ENCODE peak calls at places on chromosomes 3 and 15, in five cellular contexts. One of them, this sample, is unnamed.
A peak's percentile ranks its signal among the peaks of the same experiment; 100 is the strongest.

GRCh38 chr3:172201136-172201989 is 162.0 kb downstream of the FNDC3B start:
- DNase-seq in stromal cell of bone marrow: peak; percentile 93
- DNase-seq in fibroblast of pulmonary artery: peak; percentile 94
- DNase-seq in MCF 10A: peak; percentile 70
- DNase-seq in effector CD4-positive, alpha-beta T cell: no peak
- DNase-seq in this sample: no peak

GRCh38 chr3:5019411-5020261 is 40.4 kb downstream of the BHLHE40 start:
- DNase-seq in stromal cell of bone marrow: no peak
- DNase-seq in fibroblast of pulmonary artery: no peak
- DNase-seq in MCF 10A: peak; percentile 34
- DNase-seq in effector CD4-positive, alpha-beta T cell: peak; percentile 74
- DNase-seq in this sample: peak; percentile 49

GRCh38 chr3:194019766-194020165 is 116.2 kb upstream of the HES1 start:
- DNase-seq in stromal cell of bone marrow: no peak
- DNase-seq in fibroblast of pulmonary artery: no peak
- DNase-seq in MCF 10A: no peak
- DNase-seq in effector CD4-positive, alpha-beta T cell: no peak
- DNase-seq in this sample: no peak

GRCh38 chr3:36193448-36193847 is 186.9 kb upstream of the STAC start:
- DNase-seq in stromal cell of bone marrow: no peak
- DNase-seq in fibroblast of pulmonary artery: peak; percentile 95
- DNase-seq in MCF 10A: peak; percentile 22
- DNase-seq in effector CD4-positive, alpha-beta T cell: no peak
- DNase-seq in this sample: no peak

GRCh38 chr3:111314146-111314873 is 227.7 kb upstream of the CD96 start:
- DNase-seq in stromal cell of bone marrow: no peak
- DNase-seq in fibroblast of pulmonary artery: peak; percentile 14
- DNase-seq in MCF 10A: no peak
- DNase-seq in effector CD4-positive, alpha-beta T cell: no peak
- DNase-seq in this sample: no peak

GRCh38 chr3:174439621-174440349 is 419.3 kb upstream of the NAALADL2 start:
- DNase-seq in stromal cell of bone marrow: peak; percentile 97
- DNase-seq in fibroblast of pulmonary artery: peak; percentile 96
- DNase-seq in MCF 10A: peak; percentile 91
- DNase-seq in effector CD4-positive, alpha-beta T cell: no peak
- DNase-seq in this sample: no peak

GRCh38 chr3:105539897-105540296 is 173.2 kb downstream of the ALCAM start:
- DNase-seq in stromal cell of bone marrow: no peak
- DNase-seq in fibroblast of pulmonary artery: no peak
- DNase-seq in MCF 10A: no peak
- DNase-seq in effector CD4-positive, alpha-beta T cell: no peak
- DNase-seq in this sample: no peak

GRCh38 chr15:60272623-60273022 is 125.2 kb downstream of the ANXA2 start:
- DNase-seq in stromal cell of bone marrow: no peak
- DNase-seq in fibroblast of pulmonary artery: no peak
- DNase-seq in MCF 10A: no peak
- DNase-seq in effector CD4-positive, alpha-beta T cell: no peak
- DNase-seq in this sample: no peak

GRCh38 chr3:188578579-188579363 is 424.8 kb downstream of the LPP start:
- DNase-seq in stromal cell of bone marrow: peak; percentile 87
- DNase-seq in fibroblast of pulmonary artery: peak; percentile 95
- DNase-seq in MCF 10A: peak; percentile 73
- DNase-seq in effector CD4-positive, alpha-beta T cell: no peak
- DNase-seq in this sample: no peak

GRCh38 chr3:16697437-16698258 is 92.4 kb upstream of the DAZL start:
- DNase-seq in stromal cell of bone marrow: peak; percentile 11
- DNase-seq in fibroblast of pulmonary artery: peak; percentile 87
- DNase-seq in MCF 10A: peak; percentile 42
- DNase-seq in effector CD4-positive, alpha-beta T cell: no peak
- DNase-seq in this sample: no peak

GRCh38 chr3:169914321-169914720 is 2.9 kb downstream of the SAMD7 start:
- DNase-seq in stromal cell of bone marrow: peak; percentile 17
- DNase-seq in fibroblast of pulmonary artery: peak; percentile 52
- DNase-seq in MCF 10A: peak; percentile 42
- DNase-seq in effector CD4-positive, alpha-beta T cell: no peak
- DNase-seq in this sample: no peak

GRCh38 chr3:57980416-57980815 is 27.8 kb upstream of the FLNB start:
- DNase-seq in stromal cell of bone marrow: no peak
- DNase-seq in fibroblast of pulmonary artery: no peak
- DNase-seq in MCF 10A: no peak
- DNase-seq in effector CD4-positive, alpha-beta T cell: no peak
- DNase-seq in this sample: no peak

GRCh38 chr15:90948506-90948905 is 6.2 kb upstream of the RCCD1 start:
- DNase-seq in stromal cell of bone marrow: no peak
- DNase-seq in fibroblast of pulmonary artery: no peak
- DNase-seq in MCF 10A: no peak
- DNase-seq in effector CD4-positive, alpha-beta T cell: no peak
- DNase-seq in this sample: no peak

GRCh38 chr3:54433846-54434245 is 311.5 kb downstream of the CACNA2D3 start:
- DNase-seq in stromal cell of bone marrow: no peak
- DNase-seq in fibroblast of pulmonary artery: no peak
- DNase-seq in MCF 10A: peak; percentile 34
- DNase-seq in effector CD4-positive, alpha-beta T cell: no peak
- DNase-seq in this sample: no peak

GRCh38 chr3:73804204-73804603 is 179.5 kb upstream of the PDZRN3 start:
- DNase-seq in stromal cell of bone marrow: no peak
- DNase-seq in fibroblast of pulmonary artery: no peak
- DNase-seq in MCF 10A: no peak
- DNase-seq in effector CD4-positive, alpha-beta T cell: no peak
- DNase-seq in this sample: no peak

GRCh38 chr15:88656760-88657221 is 18.0 kb downstream of the ISG20 start:
- DNase-seq in stromal cell of bone marrow: no peak
- DNase-seq in fibroblast of pulmonary artery: no peak
- DNase-seq in MCF 10A: no peak
- DNase-seq in effector CD4-positive, alpha-beta T cell: no peak
- DNase-seq in this sample: no peak

GRCh38 chr3:39090922-39091321 is 16.5 kb downstream of the GORASP1 start:
- DNase-seq in stromal cell of bone marrow: no peak
- DNase-seq in fibroblast of pulmonary artery: peak; percentile 36
- DNase-seq in MCF 10A: no peak
- DNase-seq in effector CD4-positive, alpha-beta T cell: no peak
- DNase-seq in this sample: no peak

GRCh38 chr3:39434574-39434973 is 28.1 kb downstream of the RPSA start:
- DNase-seq in stromal cell of bone marrow: peak; percentile 29
- DNase-seq in fibroblast of pulmonary artery: no peak
- DNase-seq in MCF 10A: peak; percentile 61
- DNase-seq in effector CD4-positive, alpha-beta T cell: no peak
- DNase-seq in this sample: no peak

GRCh38 chr3:133821767-133822638 is 16.4 kb downstream of the SRPRB start:
- DNase-seq in stromal cell of bone marrow: peak; percentile 81
- DNase-seq in fibroblast of pulmonary artery: peak; percentile 38
- DNase-seq in MCF 10A: peak; percentile 93
- DNase-seq in effector CD4-positive, alpha-beta T cell: no peak
- DNase-seq in this sample: no peak

GRCh38 chr3:51963951-51964451 is 3.3 kb downstream of the PCBP4 start:
- DNase-seq in stromal cell of bone marrow: no peak
- DNase-seq in fibroblast of pulmonary artery: no peak
- DNase-seq in MCF 10A: no peak
- DNase-seq in effector CD4-positive, alpha-beta T cell: no peak
- DNase-seq in this sample: no peak

GRCh38 chr3:161371441-161372320 is at the start of gene SPTSSB:
- DNase-seq in stromal cell of bone marrow: no peak
- DNase-seq in fibroblast of pulmonary artery: no peak
- DNase-seq in MCF 10A: peak; percentile 67
- DNase-seq in effector CD4-positive, alpha-beta T cell: peak; percentile 26
- DNase-seq in this sample: peak; percentile 46

GRCh38 chr3:59777559-59778178 is 727.8 kb upstream of the CFAP20DC start:
- DNase-seq in stromal cell of bone marrow: no peak
- DNase-seq in fibroblast of pulmonary artery: no peak
- DNase-seq in MCF 10A: no peak
- DNase-seq in effector CD4-positive, alpha-beta T cell: no peak
- DNase-seq in this sample: no peak

GRCh38 chr3:39281533-39281932 is 1.7 kb upstream of the CX3CR1 start:
- DNase-seq in stromal cell of bone marrow: no peak
- DNase-seq in fibroblast of pulmonary artery: no peak
- DNase-seq in MCF 10A: no peak
- DNase-seq in effector CD4-positive, alpha-beta T cell: no peak
- DNase-seq in this sample: no peak

GRCh38 chr3:10445561-10445960 is 59.8 kb downstream of the ATP2B2 start:
- DNase-seq in stromal cell of bone marrow: no peak
- DNase-seq in fibroblast of pulmonary artery: no peak
- DNase-seq in MCF 10A: no peak
- DNase-seq in effector CD4-positive, alpha-beta T cell: no peak
- DNase-seq in this sample: no peak

GRCh38 chr15:33068007-33068441 is 126.5 kb downstream of the FMN1 start:
- DNase-seq in stromal cell of bone marrow: peak; percentile 33
- DNase-seq in fibroblast of pulmonary artery: no peak
- DNase-seq in MCF 10A: peak; percentile 46
- DNase-seq in effector CD4-positive, alpha-beta T cell: no peak
- DNase-seq in this sample: no peak

GRCh38 chr3:72746412-72747411 is 101.5 kb downstream of the SHQ1 start:
- DNase-seq in stromal cell of bone marrow: no peak
- DNase-seq in fibroblast of pulmonary artery: peak; percentile 35
- DNase-seq in MCF 10A: no peak
- DNase-seq in effector CD4-positive, alpha-beta T cell: no peak
- DNase-seq in this sample: no peak

GRCh38 chr3:141366285-141367037 is 1.8 kb upstream of the ZBTB38 start:
- DNase-seq in stromal cell of bone marrow: peak; percentile 43
- DNase-seq in fibroblast of pulmonary artery: peak; percentile 96
- DNase-seq in MCF 10A: peak; percentile 98
- DNase-seq in effector CD4-positive, alpha-beta T cell: no peak
- DNase-seq in this sample: no peak

GRCh38 chr3:193743702-193744047 is 150.7 kb downstream of the OPA1 start:
- DNase-seq in stromal cell of bone marrow: no peak
- DNase-seq in fibroblast of pulmonary artery: peak; percentile 17
- DNase-seq in MCF 10A: peak; percentile 6
- DNase-seq in effector CD4-positive, alpha-beta T cell: no peak
- DNase-seq in this sample: no peak

GRCh38 chr3:152499796-152500385 is 231.2 kb downstream of the MBNL1 start:
- DNase-seq in stromal cell of bone marrow: no peak
- DNase-seq in fibroblast of pulmonary artery: peak; percentile 38
- DNase-seq in MCF 10A: no peak
- DNase-seq in effector CD4-positive, alpha-beta T cell: no peak
- DNase-seq in this sample: no peak

This sample was measured in effector memory CD8-positive, alpha-beta T cell.